ENCODE peak calls at places on chromosomes 6 and 20, in five cellular contexts. V is A549, O is H1, R is HepG2, X is K562. A is an unnamed sample.

GRCh38 chr6:112016335-112016734 is 37.6 kb upstream of the CCN6 start:
- DNase-seq in V (no peak), O (no peak), R (no peak), X (no peak), A (peak)

GRCh38 chr6:56292505-56293181 is 45.3 kb upstream of the COL21A1 start:
- DNase-seq in V (peak), O (peak), R (peak), X (no peak), A (peak)

GRCh38 chr20:47205577-47206123 is 150.8 kb downstream of the ZMYND8 start:
- DNase-seq in V (peak), O (peak), R (peak), X (peak), A (peak)

GRCh38 chr20:64168381-64169088 is 4.3 kb downstream of the MYT1 start:
- DNase-seq in V (no peak), O (no peak), R (no peak), X (no peak), A (no peak)

GRCh38 chr20:32570401-32571190 is 14.5 kb downstream of the NOL4L start:
- DNase-seq in V (no peak), O (no peak), R (no peak), X (peak), A (no peak)

GRCh38 chr6:85580104-85580877 is 13.4 kb downstream of the SNX14 start:
- DNase-seq in V (peak), O (no peak), R (peak), X (no peak), A (peak)

GRCh38 chr6:119349341-119350201 is at the start of gene MAN1A1:
- DNase-seq in V (peak), O (peak), R (peak), X (peak), A (peak)

GRCh38 chr6:80182291-80182690 is 75.8 kb downstream of the BCKDHB start:
- DNase-seq in V (no peak), O (no peak), R (no peak), X (no peak), A (peak)

GRCh38 chr20:10466325-10466724 is 31.2 kb downstream of the SLX4IP start:
- DNase-seq in V (no peak), O (no peak), R (no peak), X (no peak), A (peak)

GRCh38 chr6:13924949-13925881 is at the start of gene RNF182:
- DNase-seq in V (no peak), O (no peak), R (no peak), X (peak), A (no peak)

GRCh38 chr6:96184798-96185197 is 169.0 kb downstream of the FUT9 start:
- DNase-seq in V (no peak), O (no peak), R (no peak), X (no peak), A (no peak)

GRCh38 chr20:60410865-60411264 is 452.6 kb downstream of the CDH26 start:
- DNase-seq in V (no peak), O (no peak), R (no peak), X (no peak), A (no peak)

GRCh38 chr20:4082406-4083102 is 67.2 kb upstream of the RNF24 start:
- DNase-seq in V (no peak), O (no peak), R (peak), X (peak), A (peak)

GRCh38 chr6:90385914-90386313 is 89.3 kb upstream of the BACH2 start:
- DNase-seq in V (no peak), O (no peak), R (no peak), X (no peak), A (no peak)

DNA sequence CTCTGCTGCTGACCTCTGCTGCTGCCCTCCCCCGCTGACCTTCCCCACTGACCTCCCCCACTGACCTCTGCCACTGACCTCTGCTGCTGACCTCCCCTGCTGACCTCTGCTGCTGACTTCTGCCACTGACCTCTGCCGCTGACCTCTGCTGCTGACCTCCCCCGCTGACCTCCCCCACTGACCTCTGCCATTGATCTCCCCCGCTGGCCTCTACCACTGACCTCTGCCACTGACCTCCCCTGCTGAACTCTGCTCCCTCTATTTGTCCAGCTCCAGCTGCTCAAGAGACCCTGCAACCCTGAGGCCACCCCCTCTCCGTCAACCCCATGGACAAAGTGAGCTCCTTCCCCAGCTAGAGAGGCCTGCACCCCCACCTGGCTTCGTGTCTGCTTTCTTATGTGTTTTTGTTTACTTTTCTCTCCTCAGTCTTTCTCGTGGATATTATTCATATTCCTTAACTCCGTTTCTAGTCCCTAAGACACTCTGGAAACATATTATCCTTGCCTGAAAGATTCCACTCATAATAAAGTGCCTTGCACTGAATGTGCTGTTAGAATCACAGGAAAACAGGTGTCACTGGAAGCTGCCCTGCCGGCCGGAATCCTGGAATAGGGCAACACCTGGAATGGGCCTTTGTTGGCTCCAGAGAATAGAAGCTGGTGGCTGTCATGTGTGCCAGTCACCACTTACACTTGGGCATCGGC is 91.1 kb upstream of the AFDN start:
- DNase-seq in V (no peak), O (no peak), R (peak), X (no peak), A (no peak)
- TF ChIP-seq MAFK in V (no peak), O (no peak), R (no peak), X (no peak), A (no peak)

GRCh38 chr20:36096404-36096799 is 58.1 kb upstream of the EPB41L1 start:
- DNase-seq in V (no peak), O (no peak), R (no peak), X (no peak), A (no peak)

GRCh38 chr20:36093025-36093803 is 61.3 kb upstream of the EPB41L1 start:
- DNase-seq in V (peak), O (no peak), R (no peak), X (peak), A (no peak)

GRCh38 chr20:36092424-36093024 is 62.0 kb upstream of the EPB41L1 start:
- DNase-seq in V (peak), O (peak), R (no peak), X (peak), A (no peak)

GRCh38 chr20:36093804-36094145 is 60.8 kb upstream of the EPB41L1 start:
- DNase-seq in V (no peak), O (no peak), R (no peak), X (no peak), A (no peak)

DNA sequence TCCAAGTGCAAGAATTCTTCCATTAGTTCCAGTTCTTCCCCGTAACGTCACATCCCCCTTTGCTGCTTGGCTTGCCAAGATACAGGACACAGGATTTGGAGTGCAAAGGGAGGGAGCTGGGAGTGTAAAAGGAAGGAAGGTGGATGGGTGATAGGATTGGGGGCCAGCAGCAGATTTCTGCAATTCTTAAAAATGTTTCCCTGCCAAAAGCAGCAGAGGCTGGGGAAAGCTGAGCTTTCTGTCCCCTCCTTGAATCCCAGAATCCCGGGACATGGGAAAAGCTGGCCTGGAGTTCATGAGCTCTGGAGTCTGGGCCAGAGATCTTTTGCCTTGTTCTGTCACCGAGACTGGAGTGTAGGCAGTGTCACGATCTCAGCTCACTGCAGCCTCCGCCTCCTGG is 60.0 kb upstream of the EPB41L1 start:
- DNase-seq in V (peak), O (no peak), R (no peak), X (no peak), A (no peak)
- H3K4me2 ChIP-seq in V (peak), O (peak), R (no peak), X (no peak), A (no peak)

DNA sequence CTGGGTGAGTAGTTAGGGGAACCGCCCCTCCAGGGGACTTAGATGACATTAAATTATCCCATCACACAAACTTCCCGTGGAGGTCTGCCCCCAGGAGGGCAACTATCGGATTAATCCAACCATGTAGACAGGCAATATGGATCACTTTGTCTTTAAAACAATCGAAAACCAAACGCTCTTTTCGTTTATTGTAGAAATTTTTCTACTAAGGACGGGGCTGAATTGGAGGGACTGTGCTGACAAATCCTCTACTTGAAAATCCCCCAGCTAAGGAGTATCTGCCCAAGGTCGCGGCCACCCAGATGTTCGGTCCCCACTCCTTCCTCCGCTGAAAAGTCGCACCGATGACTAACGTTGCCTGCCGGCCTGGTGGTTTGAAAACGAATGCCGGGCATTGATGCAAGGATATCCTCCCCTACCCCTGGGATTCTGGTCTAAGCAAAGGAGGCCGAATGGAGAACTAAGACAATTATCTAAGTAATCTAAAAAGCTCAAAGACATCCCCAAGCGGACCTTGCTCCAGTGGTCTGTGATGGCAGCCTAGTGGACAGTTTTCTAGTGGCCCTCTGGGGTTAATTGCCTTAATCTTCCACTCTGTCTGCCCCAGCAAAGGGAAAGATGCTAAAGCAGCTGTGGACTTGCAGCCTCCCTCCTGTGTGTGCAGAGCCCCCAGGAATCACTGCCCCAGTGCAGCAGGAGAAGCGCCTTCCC is 3.7 kb upstream of the FOXC1 start:
- DNase-seq in V (no peak), O (no peak), R (no peak), X (no peak), A (no peak)
- TF ChIP-seq MAFK in V (no peak), O (no peak), R (no peak), X (no peak), A (no peak)

GRCh38 chr6:39772559-39773283 is 19.5 kb upstream of the DAAM2 start:
- DNase-seq in V (no peak), O (no peak), R (no peak), X (no peak), A (peak)
- H3K4me2 ChIP-seq in V (no peak), O (no peak), R (no peak), X (no peak), A (no peak)

GRCh38 chr6:130778946-130779657 is 48.1 kb upstream of the SMLR1 start:
- DNase-seq in V (no peak), O (no peak), R (no peak), X (no peak), A (peak)
- TF ChIP-seq MAFK in V (no peak), O (no peak), R (no peak), X (no peak), A (no peak)

GRCh38 chr6:170067257-170067656 is 223.6 kb downstream of the DLL1 start:
- DNase-seq in V (no peak), O (peak), R (no peak), X (no peak), A (no peak)
- H3K4me2 ChIP-seq in V (no peak), O (no peak), R (no peak), X (no peak), A (no peak)

GRCh38 chr20:23019403-23019802 is 15.7 kb upstream of the SSTR4 start:
- DNase-seq in V (peak), O (no peak), R (no peak), X (no peak), A (no peak)
- TF ChIP-seq MAFK in V (peak), O (peak), R (peak), X (no peak), A (no peak)

GRCh38 chr20:8147476-8147875 is 15.4 kb downstream of the PLCB1 start:
- DNase-seq in V (no peak), O (no peak), R (no peak), X (no peak), A (no peak)

GRCh38 chr20:8143474-8143873 is 11.4 kb downstream of the PLCB1 start:
- DNase-seq in V (no peak), O (no peak), R (no peak), X (no peak), A (no peak)

GRCh38 chr20:8145246-8145639 is 13.2 kb downstream of the PLCB1 start:
- DNase-seq in V (no peak), O (no peak), R (no peak), X (no peak), A (no peak)

GRCh38 chr20:8148501-8148900 is 16.4 kb downstream of the PLCB1 start:
- DNase-seq in V (no peak), O (no peak), R (no peak), X (no peak), A (peak)

GRCh38 chr20:8144282-8145245 is 12.5 kb downstream of the PLCB1 start:
- DNase-seq in V (no peak), O (no peak), R (peak), X (no peak), A (peak)
- H3K4me2 ChIP-seq in V (no peak), O (no peak), R (peak), X (no peak), A (peak)

GRCh38 chr6:117344444-117345291 is 79.3 kb downstream of the VGLL2 start:
- DNase-seq in V (no peak), O (no peak), R (no peak), X (peak), A (no peak)
- TF ChIP-seq MAFK in V (no peak), O (no peak), R (no peak), X (no peak), A (no peak)